ENCODE peak calls at places on chromosome 6, in seven cellular contexts. B is SW480, Y is ureter, C is NCI-H460, S is NCI-H1694 treated with DMSO at 0.1 percent for 48 hours, G is right atrium auricular region, O is tibial artery. R is an unnamed sample.

GRCh38 chr6:41682497-41682961 is 44.3 kb downstream of the MDFI start:
- DNase-seq in B (no peak), Y (no peak), C (no peak), S (no peak), G (no peak), O (no peak), R (no peak)

GRCh38 chr6:146909886-146910285 is 294.3 kb upstream of the STXBP5 start:
- DNase-seq in B (no peak), Y (no peak), C (no peak), S (no peak), G (no peak), O (no peak), R (no peak)

GRCh38 chr6:3798211-3798909 is 46.8 kb upstream of the PXDC1 start:
- DNase-seq in B (peak; percentile 21), Y (no peak), C (no peak), S (no peak), G (no peak), O (no peak), R (no peak)

GRCh38 chr6:104527761-104528415 is 331.8 kb downstream of the HACE1 start:
- DNase-seq in B (no peak), Y (no peak), C (no peak), S (no peak), G (no peak), O (peak; percentile 47), R (no peak)

GRCh38 chr6:137427670-137428290 is 66.4 kb downstream of the OLIG3 start:
- DNase-seq in B (no peak), Y (no peak), C (no peak), S (no peak), G (no peak), O (no peak), R (no peak)

GRCh38 chr6:163260911-163261310 is 153.6 kb upstream of the QKI start:
- DNase-seq in B (no peak), Y (no peak), C (no peak), S (no peak), G (no peak), O (no peak), R (no peak)

GRCh38 chr6:46954819-46955520 is 33.2 kb upstream of the ADGRF5 start:
- DNase-seq in B (no peak), Y (peak; percentile 51), C (no peak), S (peak; percentile 47), G (no peak), O (no peak), R (no peak)

GRCh38 chr6:112058243-112058642 is 4.3 kb downstream of the CCN6 start:
- DNase-seq in B (no peak), Y (no peak), C (no peak), S (no peak), G (no peak), O (no peak), R (no peak)

GRCh38 chr6:169839029-169839481 is 87.6 kb downstream of the ERMARD start:
- DNase-seq in B (no peak), Y (no peak), C (no peak), S (no peak), G (peak; percentile 32), O (no peak), R (peak; percentile 69)

GRCh38 chr6:144378437-144378836 is 93.3 kb downstream of the UTRN start:
- DNase-seq in B (no peak), Y (no peak), C (no peak), S (no peak), G (no peak), O (no peak), R (no peak)